ENCODE peak calls at places on chromosomes 11 and 22, in nine cellular contexts. J, S, O, B, K, I, R, C and D are unnamed samples.

GRCh38 chr22:37176464-37177061 is 11.5 kb downstream of the C1QTNF6 start:
- DNase-seq in J (no peak), S (peak), O (peak), B (peak), K (peak), I (peak), R (no peak), C (peak), D (no peak)

GRCh38 chr11:68140496-68141246 is 19.5 kb upstream of the CHKA start:
- DNase-seq in J (no peak), S (no peak), O (no peak), B (peak), K (no peak), I (no peak), R (peak), C (no peak), D (no peak)

GRCh38 chr11:33724644-33725035 is 11.6 kb downstream of the CD59 start:
- DNase-seq in J (no peak), S (peak), O (no peak), B (peak), K (peak), I (no peak), R (no peak), C (no peak), D (no peak)

GRCh38 chr11:75346912-75347647 is 4.4 kb downstream of the ARRB1 start:
- DNase-seq in J (no peak), S (peak), O (no peak), B (no peak), K (peak), I (no peak), R (no peak), C (no peak), D (no peak)

GRCh38 chr22:20549232-20549841 is 41.9 kb downstream of the MED15 start:
- DNase-seq in J (no peak), S (no peak), O (no peak), B (no peak), K (no peak), I (no peak), R (no peak), C (peak), D (no peak)

GRCh38 chr11:81673001-81673400 is 1060.7 kb downstream of the FAM181B start:
- DNase-seq in J (peak), S (no peak), O (no peak), B (no peak), K (no peak), I (no peak), R (no peak), C (no peak), D (peak)

GRCh38 chr11:12625438-12626071 is 48.7 kb upstream of the TEAD1 start:
- DNase-seq in J (peak), S (peak), O (no peak), B (no peak), K (no peak), I (no peak), R (no peak), C (no peak), D (peak)

GRCh38 chr22:43820671-43821305 is 8.7 kb upstream of the EFCAB6 start:
- DNase-seq in J (no peak), S (no peak), O (no peak), B (no peak), K (no peak), I (no peak), R (peak), C (no peak), D (no peak)